ENCODE peak calls at places on chromosomes 5 and 9, in five cellular contexts. One of them, this sample, is unnamed. For H3K4me1 and H3K36me3, the result is how much of the 10 kb centered on the place peaks cover.

GRCh38 chr5:147037517-147038205 is 159.1 kb upstream of the PPP2R2B start:
- DNase-seq in GM23248: peak
- DNase-seq in DND-41: no peak
- DNase-seq in mesendoderm: no peak
- DNase-seq in heart right ventricle: no peak
- DNase-seq in this sample: no peak

GRCh38 chr5:2143088-2143487 is 260.4 kb upstream of the IRX4 start:
- DNase-seq in mesendoderm: no peak
- DNase-seq in heart right ventricle: no peak
- DNase-seq in GM23248: no peak
- DNase-seq in DND-41: no peak
- DNase-seq in this sample: no peak

GRCh38 chr5:114362977-114363721 is 1.3 kb downstream of the KCNN2 start:
- DNase-seq in heart right ventricle: no peak
- DNase-seq in mesendoderm: peak
- DNase-seq in DND-41: no peak
- DNase-seq in GM23248: no peak
- DNase-seq in this sample: peak

GRCh38 chr5:60649288-60649917 is 50.6 kb downstream of the DEPDC1B start:
- DNase-seq in DND-41: no peak
- DNase-seq in GM23248: peak
- DNase-seq in mesendoderm: peak
- DNase-seq in heart right ventricle: no peak
- DNase-seq in this sample: no peak

GRCh38 chr9:112586600-112587155 is 100.1 kb downstream of the KIAA1958 start:
- DNase-seq in mesendoderm: no peak
- DNase-seq in heart right ventricle: no peak
- DNase-seq in DND-41: no peak
- DNase-seq in GM23248: peak
- DNase-seq in this sample: no peak

GRCh38 chr9:1980387-1980786 is 34.8 kb upstream of the SMARCA2 start:
- DNase-seq in GM23248: no peak
- DNase-seq in heart right ventricle: no peak
- DNase-seq in DND-41: no peak
- DNase-seq in mesendoderm: no peak
- DNase-seq in this sample: no peak

GRCh38 chr9:35533398-35533797 is 43.5 kb downstream of the RUSC2 start:
- DNase-seq in heart right ventricle: no peak
- DNase-seq in mesendoderm: no peak
- DNase-seq in DND-41: no peak
- DNase-seq in GM23248: peak
- DNase-seq in this sample: no peak

GRCh38 chr5:145941677-145942130 is 5.3 kb downstream of the SH3RF2 start:
- DNase-seq in heart right ventricle: no peak
- DNase-seq in GM23248: peak
- DNase-seq in DND-41: no peak
- DNase-seq in mesendoderm: no peak
- DNase-seq in this sample: no peak

GRCh38 chr9:34573599-34574325 is 15.8 kb downstream of the CNTFR start:
- DNase-seq in heart right ventricle: no peak
- DNase-seq in GM23248: no peak
- DNase-seq in mesendoderm: no peak
- DNase-seq in DND-41: no peak
- DNase-seq in this sample: no peak

GRCh38 chr9:129574911-129575574 is 45.9 kb downstream of the C9orf50 start:
- DNase-seq in heart right ventricle: no peak
- DNase-seq in mesendoderm: no peak
- DNase-seq in GM23248: peak
- DNase-seq in DND-41: no peak
- DNase-seq in this sample: no peak

GRCh38 chr5:10266839-10267238 is 16.8 kb downstream of the CCT5 start:
- DNase-seq in GM23248: no peak
- DNase-seq in mesendoderm: no peak
- DNase-seq in heart right ventricle: no peak
- DNase-seq in DND-41: no peak
- DNase-seq in this sample: no peak

DNA sequence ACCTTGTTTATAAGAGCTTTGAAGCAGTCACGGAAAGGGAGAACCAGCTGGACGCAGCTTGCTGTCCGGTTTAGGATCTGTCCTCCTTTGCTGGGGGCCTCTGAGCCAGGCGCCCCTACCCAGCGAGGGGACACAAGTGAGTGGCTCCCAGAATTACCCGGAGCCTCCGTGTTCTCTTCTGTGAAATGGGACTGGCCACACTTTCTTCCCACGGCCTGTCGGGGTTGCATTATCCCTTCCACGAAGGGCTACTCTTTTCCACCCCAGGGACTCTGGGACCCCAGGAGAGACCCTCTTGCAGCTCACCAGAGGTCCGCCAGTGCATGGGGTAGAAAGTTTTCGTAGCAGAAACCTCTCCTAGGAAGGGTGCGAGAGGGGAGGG is 486 bp upstream of the GBGT1 start:
- DNase-seq in heart right ventricle: no peak
- DNase-seq in GM23248: no peak
- DNase-seq in DND-41: no peak
- DNase-seq in mesendoderm: no peak
- DNase-seq in this sample: no peak
- H3K4me1 ChIP-seq in heart right ventricle: under half
- H3K4me1 ChIP-seq in GM23248: under half
- H3K4me1 ChIP-seq in DND-41: under half
- H3K4me1 ChIP-seq in mesendoderm: under half
- H3K4me1 ChIP-seq in this sample: under half

GRCh38 chr9:132683873-132684272 is 13.6 kb downstream of the GTF3C4 start:
- DNase-seq in DND-41: no peak
- DNase-seq in GM23248: no peak
- DNase-seq in mesendoderm: no peak
- DNase-seq in heart right ventricle: no peak
- DNase-seq in this sample: no peak

GRCh38 chr9:132677976-132678375 is 7.7 kb downstream of the GTF3C4 start:
- DNase-seq in GM23248: no peak
- DNase-seq in heart right ventricle: no peak
- DNase-seq in DND-41: no peak
- DNase-seq in mesendoderm: no peak
- DNase-seq in this sample: no peak

GRCh38 chr9:132681561-132681960 is 11.3 kb downstream of the GTF3C4 start:
- DNase-seq in heart right ventricle: no peak
- DNase-seq in mesendoderm: no peak
- DNase-seq in DND-41: no peak
- DNase-seq in GM23248: no peak
- DNase-seq in this sample: no peak

GRCh38 chr9:132674485-132674884 is 4.2 kb downstream of the GTF3C4 start:
- DNase-seq in mesendoderm: no peak
- DNase-seq in heart right ventricle: no peak
- DNase-seq in GM23248: no peak
- DNase-seq in DND-41: no peak
- DNase-seq in this sample: no peak

GRCh38 chr9:132679946-132680620 is 9.8 kb downstream of the GTF3C4 start:
- DNase-seq in GM23248: no peak
- DNase-seq in DND-41: no peak
- DNase-seq in mesendoderm: no peak
- DNase-seq in heart right ventricle: no peak
- DNase-seq in this sample: no peak
- H3K36me3 ChIP-seq in GM23248: under half
- H3K36me3 ChIP-seq in DND-41: half or more
- H3K36me3 ChIP-seq in mesendoderm: under half
- H3K36me3 ChIP-seq in heart right ventricle: half or more
- H3K36me3 ChIP-seq in this sample: under half

GRCh38 chr5:132428147-132428482 is 58.6 kb downstream of the SLC22A5 start:
- DNase-seq in DND-41: no peak
- DNase-seq in heart right ventricle: no peak
- DNase-seq in GM23248: no peak
- DNase-seq in mesendoderm: no peak
- DNase-seq in this sample: no peak

GRCh38 chr5:132430736-132431135 is 59.8 kb downstream of the IRF1 start:
- DNase-seq in GM23248: no peak
- DNase-seq in mesendoderm: no peak
- DNase-seq in DND-41: no peak
- DNase-seq in heart right ventricle: no peak
- DNase-seq in this sample: no peak

GRCh38 chr5:132431682-132432081 is 58.9 kb downstream of the IRF1 start:
- DNase-seq in heart right ventricle: no peak
- DNase-seq in mesendoderm: no peak
- DNase-seq in GM23248: no peak
- DNase-seq in DND-41: no peak
- DNase-seq in this sample: no peak

GRCh38 chr5:132428811-132429440 is 59.4 kb downstream of the SLC22A5 start:
- DNase-seq in GM23248: peak
- DNase-seq in heart right ventricle: no peak
- DNase-seq in mesendoderm: peak
- DNase-seq in DND-41: no peak
- DNase-seq in this sample: no peak

DNA sequence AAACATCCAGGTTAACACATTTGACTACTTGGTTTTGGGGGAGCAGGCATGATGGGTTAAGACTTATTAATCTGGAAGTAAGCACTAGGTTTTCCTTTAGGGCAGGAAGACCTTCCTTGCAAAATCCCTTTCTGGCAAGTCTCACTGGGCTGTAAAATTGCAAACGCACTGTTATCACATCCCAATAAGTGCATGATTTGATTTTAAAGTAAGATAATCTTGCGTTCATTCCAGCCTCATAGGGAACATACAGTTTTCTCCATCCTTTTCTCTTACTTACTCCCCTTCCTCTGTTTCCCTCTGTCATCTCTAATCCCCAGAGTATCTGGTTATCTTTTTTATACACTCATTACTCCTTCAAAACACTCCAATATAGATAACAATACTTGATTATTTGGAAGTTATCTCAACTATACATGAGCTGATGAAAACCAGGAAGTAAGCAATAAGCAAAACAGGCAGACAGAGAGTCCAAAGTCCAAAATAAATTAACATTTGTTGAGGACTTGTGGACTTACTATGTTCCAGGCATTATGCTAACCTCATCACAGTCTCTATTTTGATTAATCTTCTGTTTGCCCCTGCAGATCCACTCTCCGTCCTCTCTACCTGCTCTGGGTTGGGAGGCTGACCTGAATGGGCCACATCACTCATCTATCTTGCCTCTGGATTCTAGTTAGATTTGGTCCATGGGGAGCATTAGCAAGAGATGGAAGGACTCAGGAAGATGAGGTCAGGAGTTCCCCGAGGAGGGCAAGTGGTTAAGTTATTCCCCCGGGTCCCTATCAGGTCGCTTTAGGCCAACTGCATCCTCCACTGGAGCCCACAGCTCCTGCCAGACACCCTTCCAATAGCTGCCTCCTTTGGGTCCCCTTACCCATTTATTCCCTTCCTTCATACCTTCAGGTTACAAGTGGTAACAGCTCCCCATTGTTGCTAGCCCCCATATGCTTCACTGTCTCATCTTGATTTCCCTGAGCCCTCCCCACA is 60.2 kb downstream of the SLC22A5 start:
- DNase-seq in GM23248: no peak
- DNase-seq in DND-41: no peak
- DNase-seq in heart right ventricle: no peak
- DNase-seq in mesendoderm: no peak
- DNase-seq in this sample: no peak
- H3K4me1 ChIP-seq in GM23248: under half
- H3K4me1 ChIP-seq in DND-41: half or more
- H3K4me1 ChIP-seq in heart right ventricle: half or more
- H3K4me1 ChIP-seq in mesendoderm: under half
- H3K4me1 ChIP-seq in this sample: under half

DNA sequence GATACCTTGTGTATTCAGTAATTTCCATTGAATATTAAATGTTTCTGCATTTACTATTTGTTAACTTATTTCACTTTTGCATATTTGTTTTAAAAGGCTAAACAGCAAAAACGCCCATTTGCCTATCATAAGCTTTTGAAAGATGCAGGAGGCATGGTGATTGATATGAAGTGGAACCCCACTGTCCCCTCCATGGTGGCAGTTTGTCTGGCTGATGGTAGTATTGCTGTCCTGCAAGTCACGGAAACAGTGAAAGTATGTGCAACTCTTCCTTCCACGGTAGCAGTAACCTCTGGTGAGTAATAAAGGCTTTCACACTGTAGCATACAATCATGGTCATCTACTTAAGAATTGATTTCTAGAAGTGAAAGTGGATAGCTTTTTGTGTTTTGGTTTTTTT is 3.8 kb downstream of the NUP214 start:
- DNase-seq in mesendoderm: no peak
- DNase-seq in GM23248: no peak
- DNase-seq in DND-41: no peak
- DNase-seq in heart right ventricle: no peak
- DNase-seq in this sample: no peak
- H3K36me3 ChIP-seq in mesendoderm: under half
- H3K36me3 ChIP-seq in GM23248: half or more
- H3K36me3 ChIP-seq in DND-41: half or more
- H3K36me3 ChIP-seq in heart right ventricle: half or more
- H3K36me3 ChIP-seq in this sample: under half

GRCh38 chr5:97006454-97006853 is 70.6 kb downstream of the LNPEP start:
- DNase-seq in DND-41: no peak
- DNase-seq in mesendoderm: no peak
- DNase-seq in GM23248: peak
- DNase-seq in heart right ventricle: no peak
- DNase-seq in this sample: no peak
- H3K4me1 ChIP-seq in DND-41: under half
- H3K4me1 ChIP-seq in mesendoderm: under half
- H3K4me1 ChIP-seq in GM23248: under half
- H3K4me1 ChIP-seq in heart right ventricle: under half
- H3K4me1 ChIP-seq in this sample: under half

GRCh38 chr9:4721736-4722135 is 19.3 kb downstream of the AK3 start:
- DNase-seq in mesendoderm: no peak
- DNase-seq in heart right ventricle: no peak
- DNase-seq in GM23248: no peak
- DNase-seq in DND-41: no peak
- DNase-seq in this sample: no peak

GRCh38 chr9:4717815-4718214 is 23.2 kb downstream of the AK3 start:
- DNase-seq in heart right ventricle: no peak
- DNase-seq in GM23248: no peak
- DNase-seq in DND-41: no peak
- DNase-seq in mesendoderm: no peak
- DNase-seq in this sample: no peak

GRCh38 chr9:4716163-4716562 is 24.8 kb downstream of the AK3 start:
- DNase-seq in heart right ventricle: no peak
- DNase-seq in GM23248: no peak
- DNase-seq in DND-41: no peak
- DNase-seq in mesendoderm: no peak
- DNase-seq in this sample: no peak

GRCh38 chr9:4714266-4715016 is 26.6 kb downstream of the AK3 start:
- DNase-seq in DND-41: no peak
- DNase-seq in mesendoderm: no peak
- DNase-seq in GM23248: peak
- DNase-seq in heart right ventricle: no peak
- DNase-seq in this sample: no peak

GRCh38 chr9:4718911-4719310 is 22.1 kb downstream of the AK3 start:
- DNase-seq in heart right ventricle: no peak
- DNase-seq in GM23248: no peak
- DNase-seq in mesendoderm: no peak
- DNase-seq in DND-41: no peak
- DNase-seq in this sample: no peak
- H3K36me3 ChIP-seq in heart right ventricle: half or more
- H3K36me3 ChIP-seq in GM23248: under half
- H3K36me3 ChIP-seq in mesendoderm: under half
- H3K36me3 ChIP-seq in DND-41: half or more
- H3K36me3 ChIP-seq in this sample: under half

This sample was measured in aorta.